ENCODE peak calls at places on chromosomes 6 and 20, in six cellular contexts. X is stimulated activated CD4-positive, alpha-beta T cell treated with anti-CD3 and anti-CD28 coated beads, TNF-alpha, amount 100 ng/mL, for 1 hour; G is HEK293T; Y is activated CD4-positive, alpha-beta T cell treated with anti-CD3 and anti-CD28 coated beads, Interleukin-2, amount 50 U/mL, for 1 hour; K is naive B cell; W is brain pericyte. A is an unnamed sample.

GRCh38 chr6:124867126-124867525 is 95.1 kb upstream of the RNF217 start:
- DNase-seq in W (no peak), X (no peak), G (no peak), Y (no peak), K (no peak), A (no peak)

GRCh38 chr20:34401741-34402455 is 38.8 kb downstream of the ITCH start:
- DNase-seq in W (no peak), G (no peak), Y (no peak), K (no peak), X (peak), A (no peak)

GRCh38 chr6:101013612-101014195 is 132.6 kb upstream of the ASCC3 start:
- DNase-seq in K (no peak), W (no peak), Y (no peak), G (no peak), X (no peak), A (no peak)

GRCh38 chr6:127561660-127562059 is 15.3 kb upstream of the C6orf58 start:
- DNase-seq in X (no peak), K (no peak), Y (no peak), W (no peak), G (no peak), A (no peak)

GRCh38 chr20:63491078-63491477 is 7.8 kb downstream of the EEF1A2 start:
- DNase-seq in G (no peak), X (no peak), W (no peak), K (no peak), Y (no peak), A (no peak)

GRCh38 chr20:576156-576555 is 32.6 kb upstream of the CSNK2A1 start:
- DNase-seq in G (no peak), W (no peak), K (no peak), X (no peak), Y (no peak), A (no peak)

GRCh38 chr20:61584851-61585250 is 332.8 kb downstream of the CDH4 start:
- DNase-seq in X (no peak), W (no peak), K (no peak), Y (no peak), G (no peak), A (no peak)

GRCh38 chr20:50991076-50991475 is 31.8 kb downstream of the KCNG1 start:
- DNase-seq in X (no peak), G (no peak), Y (no peak), W (no peak), K (no peak), A (no peak)